ENCODE peak calls at places on chromosome 21, in eight cellular contexts. One of them, this sample, is unnamed.

GRCh38 chr21:15054606-15055239 is 10.1 kb downstream of the NRIP1 start:
- DNase-seq in iPS DF 19.7: no peak
- DNase-seq in activated naive CD8-positive, alpha-beta T cell treated with anti-CD3 and anti-CD28 coated beads, Interleukin-2, amount 50 U/mL, for 24 hours: no peak
- DNase-seq in stromal cell of bone marrow: no peak
- DNase-seq in CD8-positive, alpha-beta T cell: no peak
- DNase-seq in activated CD4-positive, alpha-beta T cell treated with anti-CD3 and anti-CD28 coated beads, Interleukin-2, amount 10 ng/mL, durations not matched to agents 24 days and 14 days: no peak
- DNase-seq in NCI-H1436: no peak
- DNase-seq in C1 segment of cervical spinal cord: no peak
- DNase-seq in this sample: no peak

GRCh38 chr21:37986751-37987399 is 70.6 kb upstream of the KCNJ6 start:
- DNase-seq in activated naive CD8-positive, alpha-beta T cell treated with anti-CD3 and anti-CD28 coated beads, Interleukin-2, amount 50 U/mL, for 24 hours: no peak
- DNase-seq in C1 segment of cervical spinal cord: no peak
- DNase-seq in activated CD4-positive, alpha-beta T cell treated with anti-CD3 and anti-CD28 coated beads, Interleukin-2, amount 10 ng/mL, durations not matched to agents 24 days and 14 days: no peak
- DNase-seq in CD8-positive, alpha-beta T cell: no peak
- DNase-seq in iPS DF 19.7: no peak
- DNase-seq in stromal cell of bone marrow: no peak
- DNase-seq in NCI-H1436: peak
- DNase-seq in this sample: no peak

GRCh38 chr21:33290441-33290840 is 24.3 kb downstream of the IL10RB start:
- DNase-seq in C1 segment of cervical spinal cord: no peak
- DNase-seq in CD8-positive, alpha-beta T cell: no peak
- DNase-seq in iPS DF 19.7: no peak
- DNase-seq in activated CD4-positive, alpha-beta T cell treated with anti-CD3 and anti-CD28 coated beads, Interleukin-2, amount 10 ng/mL, durations not matched to agents 24 days and 14 days: no peak
- DNase-seq in stromal cell of bone marrow: no peak
- DNase-seq in NCI-H1436: no peak
- DNase-seq in activated naive CD8-positive, alpha-beta T cell treated with anti-CD3 and anti-CD28 coated beads, Interleukin-2, amount 50 U/mL, for 24 hours: no peak
- DNase-seq in this sample: no peak

GRCh38 chr21:35581640-35582039 is 478.7 kb downstream of the SETD4 start:
- DNase-seq in C1 segment of cervical spinal cord: no peak
- DNase-seq in stromal cell of bone marrow: no peak
- DNase-seq in activated naive CD8-positive, alpha-beta T cell treated with anti-CD3 and anti-CD28 coated beads, Interleukin-2, amount 50 U/mL, for 24 hours: no peak
- DNase-seq in NCI-H1436: no peak
- DNase-seq in CD8-positive, alpha-beta T cell: no peak
- DNase-seq in iPS DF 19.7: no peak
- DNase-seq in activated CD4-positive, alpha-beta T cell treated with anti-CD3 and anti-CD28 coated beads, Interleukin-2, amount 10 ng/mL, durations not matched to agents 24 days and 14 days: no peak
- DNase-seq in this sample: no peak

GRCh38 chr21:41706263-41706639 is 60.6 kb downstream of the RIPK4 start:
- DNase-seq in iPS DF 19.7: no peak
- DNase-seq in activated CD4-positive, alpha-beta T cell treated with anti-CD3 and anti-CD28 coated beads, Interleukin-2, amount 10 ng/mL, durations not matched to agents 24 days and 14 days: no peak
- DNase-seq in C1 segment of cervical spinal cord: no peak
- DNase-seq in stromal cell of bone marrow: no peak
- DNase-seq in NCI-H1436: no peak
- DNase-seq in CD8-positive, alpha-beta T cell: no peak
- DNase-seq in activated naive CD8-positive, alpha-beta T cell treated with anti-CD3 and anti-CD28 coated beads, Interleukin-2, amount 50 U/mL, for 24 hours: no peak
- DNase-seq in this sample: no peak

GRCh38 chr21:35481005-35481404 is 431.9 kb upstream of the RUNX1 start:
- DNase-seq in CD8-positive, alpha-beta T cell: no peak
- DNase-seq in stromal cell of bone marrow: no peak
- DNase-seq in C1 segment of cervical spinal cord: no peak
- DNase-seq in activated naive CD8-positive, alpha-beta T cell treated with anti-CD3 and anti-CD28 coated beads, Interleukin-2, amount 50 U/mL, for 24 hours: no peak
- DNase-seq in NCI-H1436: no peak
- DNase-seq in iPS DF 19.7: no peak
- DNase-seq in activated CD4-positive, alpha-beta T cell treated with anti-CD3 and anti-CD28 coated beads, Interleukin-2, amount 10 ng/mL, durations not matched to agents 24 days and 14 days: peak
- DNase-seq in this sample: no peak

GRCh38 chr21:41648591-41649031 is 118.2 kb downstream of the RIPK4 start:
- DNase-seq in stromal cell of bone marrow: peak
- DNase-seq in activated CD4-positive, alpha-beta T cell treated with anti-CD3 and anti-CD28 coated beads, Interleukin-2, amount 10 ng/mL, durations not matched to agents 24 days and 14 days: no peak
- DNase-seq in activated naive CD8-positive, alpha-beta T cell treated with anti-CD3 and anti-CD28 coated beads, Interleukin-2, amount 50 U/mL, for 24 hours: no peak
- DNase-seq in NCI-H1436: no peak
- DNase-seq in iPS DF 19.7: no peak
- DNase-seq in CD8-positive, alpha-beta T cell: no peak
- DNase-seq in C1 segment of cervical spinal cord: no peak
- DNase-seq in this sample: no peak

GRCh38 chr21:31895069-31895851 is 22.4 kb downstream of the HUNK start:
- DNase-seq in stromal cell of bone marrow: no peak
- DNase-seq in CD8-positive, alpha-beta T cell: no peak
- DNase-seq in NCI-H1436: no peak
- DNase-seq in iPS DF 19.7: no peak
- DNase-seq in activated CD4-positive, alpha-beta T cell treated with anti-CD3 and anti-CD28 coated beads, Interleukin-2, amount 10 ng/mL, durations not matched to agents 24 days and 14 days: no peak
- DNase-seq in C1 segment of cervical spinal cord: no peak
- DNase-seq in activated naive CD8-positive, alpha-beta T cell treated with anti-CD3 and anti-CD28 coated beads, Interleukin-2, amount 50 U/mL, for 24 hours: no peak
- DNase-seq in this sample: no peak

GRCh38 chr21:42983102-42983501 is 8.7 kb downstream of the PKNOX1 start:
- DNase-seq in NCI-H1436: no peak
- DNase-seq in CD8-positive, alpha-beta T cell: no peak
- DNase-seq in C1 segment of cervical spinal cord: no peak
- DNase-seq in activated CD4-positive, alpha-beta T cell treated with anti-CD3 and anti-CD28 coated beads, Interleukin-2, amount 10 ng/mL, durations not matched to agents 24 days and 14 days: no peak
- DNase-seq in iPS DF 19.7: no peak
- DNase-seq in stromal cell of bone marrow: no peak
- DNase-seq in activated naive CD8-positive, alpha-beta T cell treated with anti-CD3 and anti-CD28 coated beads, Interleukin-2, amount 50 U/mL, for 24 hours: no peak
- DNase-seq in this sample: no peak

GRCh38 chr21:42081138-42081537 is 10.0 kb downstream of the UMODL1 start:
- DNase-seq in C1 segment of cervical spinal cord: no peak
- DNase-seq in NCI-H1436: no peak
- DNase-seq in CD8-positive, alpha-beta T cell: no peak
- DNase-seq in activated naive CD8-positive, alpha-beta T cell treated with anti-CD3 and anti-CD28 coated beads, Interleukin-2, amount 50 U/mL, for 24 hours: no peak
- DNase-seq in activated CD4-positive, alpha-beta T cell treated with anti-CD3 and anti-CD28 coated beads, Interleukin-2, amount 10 ng/mL, durations not matched to agents 24 days and 14 days: no peak
- DNase-seq in iPS DF 19.7: no peak
- DNase-seq in stromal cell of bone marrow: no peak
- DNase-seq in this sample: no peak

GRCh38 chr21:46111857-46112730 is 14.2 kb downstream of the COL6A2 start:
- DNase-seq in C1 segment of cervical spinal cord: no peak
- DNase-seq in activated naive CD8-positive, alpha-beta T cell treated with anti-CD3 and anti-CD28 coated beads, Interleukin-2, amount 50 U/mL, for 24 hours: no peak
- DNase-seq in NCI-H1436: no peak
- DNase-seq in CD8-positive, alpha-beta T cell: peak
- DNase-seq in iPS DF 19.7: no peak
- DNase-seq in activated CD4-positive, alpha-beta T cell treated with anti-CD3 and anti-CD28 coated beads, Interleukin-2, amount 10 ng/mL, durations not matched to agents 24 days and 14 days: no peak
- DNase-seq in stromal cell of bone marrow: no peak
- DNase-seq in this sample: no peak

GRCh38 chr21:45871616-45872236 is 109.8 kb upstream of the COL6A1 start:
- DNase-seq in iPS DF 19.7: no peak
- DNase-seq in stromal cell of bone marrow: no peak
- DNase-seq in activated naive CD8-positive, alpha-beta T cell treated with anti-CD3 and anti-CD28 coated beads, Interleukin-2, amount 50 U/mL, for 24 hours: no peak
- DNase-seq in CD8-positive, alpha-beta T cell: no peak
- DNase-seq in NCI-H1436: no peak
- DNase-seq in C1 segment of cervical spinal cord: no peak
- DNase-seq in activated CD4-positive, alpha-beta T cell treated with anti-CD3 and anti-CD28 coated beads, Interleukin-2, amount 10 ng/mL, durations not matched to agents 24 days and 14 days: no peak
- DNase-seq in this sample: no peak

GRCh38 chr21:44858791-44859190 is 14.7 kb downstream of the PTTG1IP start:
- DNase-seq in stromal cell of bone marrow: no peak
- DNase-seq in NCI-H1436: no peak
- DNase-seq in activated CD4-positive, alpha-beta T cell treated with anti-CD3 and anti-CD28 coated beads, Interleukin-2, amount 10 ng/mL, durations not matched to agents 24 days and 14 days: no peak
- DNase-seq in CD8-positive, alpha-beta T cell: no peak
- DNase-seq in iPS DF 19.7: no peak
- DNase-seq in activated naive CD8-positive, alpha-beta T cell treated with anti-CD3 and anti-CD28 coated beads, Interleukin-2, amount 50 U/mL, for 24 hours: no peak
- DNase-seq in C1 segment of cervical spinal cord: no peak
- DNase-seq in this sample: no peak

GRCh38 chr21:39060485-39061099 is 122.7 kb downstream of the PSMG1 start:
- DNase-seq in stromal cell of bone marrow: no peak
- DNase-seq in iPS DF 19.7: no peak
- DNase-seq in activated CD4-positive, alpha-beta T cell treated with anti-CD3 and anti-CD28 coated beads, Interleukin-2, amount 10 ng/mL, durations not matched to agents 24 days and 14 days: no peak
- DNase-seq in NCI-H1436: no peak
- DNase-seq in CD8-positive, alpha-beta T cell: no peak
- DNase-seq in activated naive CD8-positive, alpha-beta T cell treated with anti-CD3 and anti-CD28 coated beads, Interleukin-2, amount 50 U/mL, for 24 hours: no peak
- DNase-seq in C1 segment of cervical spinal cord: no peak
- DNase-seq in this sample: no peak

GRCh38 chr21:33036430-33037162 is 10.9 kb downstream of the OLIG2 start:
- DNase-seq in iPS DF 19.7: no peak
- DNase-seq in C1 segment of cervical spinal cord: no peak
- DNase-seq in NCI-H1436: no peak
- DNase-seq in stromal cell of bone marrow: peak
- DNase-seq in activated naive CD8-positive, alpha-beta T cell treated with anti-CD3 and anti-CD28 coated beads, Interleukin-2, amount 50 U/mL, for 24 hours: peak
- DNase-seq in CD8-positive, alpha-beta T cell: peak
- DNase-seq in activated CD4-positive, alpha-beta T cell treated with anti-CD3 and anti-CD28 coated beads, Interleukin-2, amount 10 ng/mL, durations not matched to agents 24 days and 14 days: peak
- DNase-seq in this sample: no peak

GRCh38 chr21:14074177-14074576 is 136.6 kb downstream of the LIPI start:
- DNase-seq in C1 segment of cervical spinal cord: no peak
- DNase-seq in CD8-positive, alpha-beta T cell: no peak
- DNase-seq in stromal cell of bone marrow: no peak
- DNase-seq in NCI-H1436: no peak
- DNase-seq in activated naive CD8-positive, alpha-beta T cell treated with anti-CD3 and anti-CD28 coated beads, Interleukin-2, amount 50 U/mL, for 24 hours: no peak
- DNase-seq in activated CD4-positive, alpha-beta T cell treated with anti-CD3 and anti-CD28 coated beads, Interleukin-2, amount 10 ng/mL, durations not matched to agents 24 days and 14 days: no peak
- DNase-seq in iPS DF 19.7: no peak
- DNase-seq in this sample: no peak

GRCh38 chr21:42424848-42425602 is 21.3 kb downstream of the UBASH3A start:
- DNase-seq in CD8-positive, alpha-beta T cell: peak
- DNase-seq in stromal cell of bone marrow: no peak
- DNase-seq in C1 segment of cervical spinal cord: no peak
- DNase-seq in NCI-H1436: no peak
- DNase-seq in activated naive CD8-positive, alpha-beta T cell treated with anti-CD3 and anti-CD28 coated beads, Interleukin-2, amount 50 U/mL, for 24 hours: peak
- DNase-seq in activated CD4-positive, alpha-beta T cell treated with anti-CD3 and anti-CD28 coated beads, Interleukin-2, amount 10 ng/mL, durations not matched to agents 24 days and 14 days: peak
- DNase-seq in iPS DF 19.7: no peak
- DNase-seq in this sample: no peak

GRCh38 chr21:37508341-37508740 is 141.8 kb downstream of the DYRK1A start:
- DNase-seq in C1 segment of cervical spinal cord: no peak
- DNase-seq in activated naive CD8-positive, alpha-beta T cell treated with anti-CD3 and anti-CD28 coated beads, Interleukin-2, amount 50 U/mL, for 24 hours: no peak
- DNase-seq in activated CD4-positive, alpha-beta T cell treated with anti-CD3 and anti-CD28 coated beads, Interleukin-2, amount 10 ng/mL, durations not matched to agents 24 days and 14 days: no peak
- DNase-seq in NCI-H1436: no peak
- DNase-seq in CD8-positive, alpha-beta T cell: no peak
- DNase-seq in stromal cell of bone marrow: no peak
- DNase-seq in iPS DF 19.7: no peak
- DNase-seq in this sample: no peak

GRCh38 chr21:42706765-42707164 is 53.3 kb downstream of the PDE9A start:
- DNase-seq in iPS DF 19.7: no peak
- DNase-seq in stromal cell of bone marrow: no peak
- DNase-seq in C1 segment of cervical spinal cord: no peak
- DNase-seq in CD8-positive, alpha-beta T cell: no peak
- DNase-seq in NCI-H1436: no peak
- DNase-seq in activated CD4-positive, alpha-beta T cell treated with anti-CD3 and anti-CD28 coated beads, Interleukin-2, amount 10 ng/mL, durations not matched to agents 24 days and 14 days: no peak
- DNase-seq in activated naive CD8-positive, alpha-beta T cell treated with anti-CD3 and anti-CD28 coated beads, Interleukin-2, amount 50 U/mL, for 24 hours: no peak
- DNase-seq in this sample: no peak

GRCh38 chr21:15224346-15225086 is 159.7 kb upstream of the NRIP1 start:
- DNase-seq in iPS DF 19.7: no peak
- DNase-seq in CD8-positive, alpha-beta T cell: no peak
- DNase-seq in stromal cell of bone marrow: peak
- DNase-seq in activated CD4-positive, alpha-beta T cell treated with anti-CD3 and anti-CD28 coated beads, Interleukin-2, amount 10 ng/mL, durations not matched to agents 24 days and 14 days: no peak
- DNase-seq in C1 segment of cervical spinal cord: no peak
- DNase-seq in activated naive CD8-positive, alpha-beta T cell treated with anti-CD3 and anti-CD28 coated beads, Interleukin-2, amount 50 U/mL, for 24 hours: no peak
- DNase-seq in NCI-H1436: no peak
- DNase-seq in this sample: no peak

GRCh38 chr21:21751286-21751685 is 753.1 kb downstream of the NCAM2 start:
- DNase-seq in NCI-H1436: no peak
- DNase-seq in stromal cell of bone marrow: no peak
- DNase-seq in CD8-positive, alpha-beta T cell: no peak
- DNase-seq in activated CD4-positive, alpha-beta T cell treated with anti-CD3 and anti-CD28 coated beads, Interleukin-2, amount 10 ng/mL, durations not matched to agents 24 days and 14 days: no peak
- DNase-seq in C1 segment of cervical spinal cord: peak
- DNase-seq in activated naive CD8-positive, alpha-beta T cell treated with anti-CD3 and anti-CD28 coated beads, Interleukin-2, amount 50 U/mL, for 24 hours: no peak
- DNase-seq in iPS DF 19.7: no peak
- DNase-seq in this sample: peak

GRCh38 chr21:39125752-39126485 is 57.3 kb downstream of the PSMG1 start:
- DNase-seq in NCI-H1436: peak
- DNase-seq in stromal cell of bone marrow: peak
- DNase-seq in activated naive CD8-positive, alpha-beta T cell treated with anti-CD3 and anti-CD28 coated beads, Interleukin-2, amount 50 U/mL, for 24 hours: no peak
- DNase-seq in C1 segment of cervical spinal cord: no peak
- DNase-seq in iPS DF 19.7: peak
- DNase-seq in CD8-positive, alpha-beta T cell: no peak
- DNase-seq in activated CD4-positive, alpha-beta T cell treated with anti-CD3 and anti-CD28 coated beads, Interleukin-2, amount 10 ng/mL, durations not matched to agents 24 days and 14 days: peak
- DNase-seq in this sample: peak

GRCh38 chr21:45854702-45855247 is 126.8 kb upstream of the COL6A1 start:
- DNase-seq in activated naive CD8-positive, alpha-beta T cell treated with anti-CD3 and anti-CD28 coated beads, Interleukin-2, amount 50 U/mL, for 24 hours: no peak
- DNase-seq in iPS DF 19.7: no peak
- DNase-seq in CD8-positive, alpha-beta T cell: no peak
- DNase-seq in C1 segment of cervical spinal cord: no peak
- DNase-seq in stromal cell of bone marrow: no peak
- DNase-seq in activated CD4-positive, alpha-beta T cell treated with anti-CD3 and anti-CD28 coated beads, Interleukin-2, amount 10 ng/mL, durations not matched to agents 24 days and 14 days: no peak
- DNase-seq in NCI-H1436: no peak
- DNase-seq in this sample: no peak

GRCh38 chr21:17003221-17003620 is 509.6 kb upstream of the CXADR start:
- DNase-seq in activated naive CD8-positive, alpha-beta T cell treated with anti-CD3 and anti-CD28 coated beads, Interleukin-2, amount 50 U/mL, for 24 hours: no peak
- DNase-seq in C1 segment of cervical spinal cord: no peak
- DNase-seq in iPS DF 19.7: no peak
- DNase-seq in activated CD4-positive, alpha-beta T cell treated with anti-CD3 and anti-CD28 coated beads, Interleukin-2, amount 10 ng/mL, durations not matched to agents 24 days and 14 days: no peak
- DNase-seq in stromal cell of bone marrow: peak
- DNase-seq in CD8-positive, alpha-beta T cell: no peak
- DNase-seq in NCI-H1436: no peak
- DNase-seq in this sample: no peak